ENCODE peak calls at places on chromosomes 12 and 14, in six cellular contexts. R, O, H, F, G and T are unnamed samples.
A peak's percentile ranks its signal among the peaks of the same experiment; 100 is the strongest.

GRCh38 chr12:22229652-22230279 is 104.7 kb downstream of the ST8SIA1 start:
- DNase-seq in R (peak; percentile 89), O (no peak), H (no peak), F (no peak), G (no peak), T (no peak)

GRCh38 chr12:115998789-115999478 is 278.6 kb downstream of the MED13L start:
- DNase-seq in R (no peak), O (no peak), H (no peak), F (no peak), G (no peak), T (no peak)

GRCh38 chr12:16166563-16167470 is 110.7 kb downstream of the SLC15A5 start:
- DNase-seq in R (no peak), O (no peak), H (no peak), F (no peak), G (no peak), T (no peak)

GRCh38 chr12:119202121-119202527 is 23.4 kb downstream of the HSPB8 start:
- DNase-seq in R (no peak), O (no peak), H (no peak), F (no peak), G (no peak), T (no peak)

GRCh38 chr14:72736348-72736747 is 157.6 kb downstream of the DPF3 start:
- DNase-seq in R (peak; percentile 73), O (no peak), H (no peak), F (peak; percentile 78), G (no peak), T (no peak)

GRCh38 chr12:122123761-122124145 is 45.2 kb downstream of the MLXIP start:
- DNase-seq in R (no peak), O (no peak), H (no peak), F (no peak), G (no peak), T (no peak)

GRCh38 chr12:126343352-126343751 is 1278.1 kb downstream of the AACS start:
- DNase-seq in R (peak; percentile 43), O (no peak), H (no peak), F (no peak), G (no peak), T (no peak)

GRCh38 chr12:57224973-57225679 is 4.4 kb upstream of the SHMT2 start:
- DNase-seq in R (no peak), O (peak; percentile 53), H (no peak), F (no peak), G (peak; percentile 64), T (peak; percentile 80)

GRCh38 chr12:107963625-107964024 is 165.5 kb upstream of the WSCD2 start:
- DNase-seq in R (no peak), O (no peak), H (no peak), F (no peak), G (no peak), T (no peak)

GRCh38 chr12:131418884-131419283 is 292.0 kb upstream of the SFSWAP start:
- DNase-seq in R (no peak), O (no peak), H (no peak), F (no peak), G (no peak), T (no peak)

GRCh38 chr14:53148612-53149202 is 4.4 kb downstream of the DDHD1 start:
- DNase-seq in R (no peak), O (no peak), H (no peak), F (no peak), G (no peak), T (no peak)

GRCh38 chr14:95535226-95536021 is 574 bp downstream of the GLRX5 start:
- DNase-seq in R (no peak), O (no peak), H (peak; percentile 17), F (peak; percentile 51), G (no peak), T (no peak)

GRCh38 chr12:113912761-113913295 is 53.3 kb downstream of the RBM19 start:
- DNase-seq in R (peak; percentile 56), O (peak; percentile 64), H (peak; percentile 57), F (peak; percentile 76), G (peak; percentile 69), T (peak; percentile 47)

GRCh38 chr12:32918890-32919791 is 22.6 kb upstream of the PKP2 start:
- DNase-seq in R (peak; percentile 36), O (no peak), H (no peak), F (no peak), G (peak; percentile 26), T (no peak)

GRCh38 chr14:95815226-95815690 is 61.4 kb upstream of the TUNAR start:
- DNase-seq in R (no peak), O (no peak), H (no peak), F (no peak), G (no peak), T (no peak)

GRCh38 chr14:59582845-59583509 is 6.4 kb upstream of the CCDC175 start:
- DNase-seq in R (no peak), O (peak; percentile 47), H (no peak), F (no peak), G (no peak), T (peak; percentile 31)

GRCh38 chr14:68638056-68638816 is 154.6 kb downstream of the ZFP36L1 start:
- DNase-seq in R (no peak), O (no peak), H (peak; percentile 14), F (no peak), G (no peak), T (no peak)